ENCODE peak calls at places on chromosomes 12 and 14, in five cellular contexts. One of them, this sample, is unnamed.
A peak's percentile ranks its signal among the peaks of the same experiment; 100 is the strongest.

GRCh38 chr14:95444132-95445129 is 72.0 kb downstream of the SYNE3 start:
- DNase-seq in body of pancreas: no peak
- DNase-seq in stomach: no peak
- DNase-seq in A549: no peak
- DNase-seq in PC-3: no peak
- DNase-seq in this sample: no peak

GRCh38 chr12:108312885-108313203 is 26.3 kb downstream of the CMKLR1 start:
- DNase-seq in body of pancreas: peak; percentile 75
- DNase-seq in stomach: no peak
- DNase-seq in A549: no peak
- DNase-seq in PC-3: no peak
- DNase-seq in this sample: no peak

GRCh38 chr14:61184117-61184516 is 97.0 kb downstream of the TMEM30B start:
- DNase-seq in body of pancreas: no peak
- DNase-seq in stomach: no peak
- DNase-seq in A549: no peak
- DNase-seq in PC-3: peak; percentile 69
- DNase-seq in this sample: peak; percentile 70

GRCh38 chr12:96878704-96879103 is 28.4 kb upstream of the NEDD1 start:
- DNase-seq in body of pancreas: no peak
- DNase-seq in stomach: no peak
- DNase-seq in A549: no peak
- DNase-seq in PC-3: peak; percentile 26
- DNase-seq in this sample: no peak

GRCh38 chr12:52155048-52155868 is 36.6 kb downstream of the KRT80 start:
- DNase-seq in body of pancreas: no peak
- DNase-seq in stomach: no peak
- DNase-seq in A549: peak; percentile 89
- DNase-seq in PC-3: peak; percentile 52
- DNase-seq in this sample: peak; percentile 92

GRCh38 chr12:57850924-57851323 is 4.4 kb upstream of the CTDSP2 start:
- DNase-seq in body of pancreas: no peak
- DNase-seq in stomach: no peak
- DNase-seq in A549: no peak
- DNase-seq in PC-3: no peak
- DNase-seq in this sample: no peak

GRCh38 chr14:88325883-88326282 is 2.8 kb upstream of the KCNK10 start:
- DNase-seq in body of pancreas: no peak
- DNase-seq in stomach: no peak
- DNase-seq in A549: no peak
- DNase-seq in PC-3: no peak
- DNase-seq in this sample: no peak

GRCh38 chr14:30620178-30620577 is 1.9 kb upstream of the SCFD1 start:
- DNase-seq in body of pancreas: no peak
- DNase-seq in stomach: no peak
- DNase-seq in A549: peak; percentile 7
- DNase-seq in PC-3: peak; percentile 70
- DNase-seq in this sample: peak; percentile 65

GRCh38 chr12:132154941-132155770 is 10.9 kb downstream of the NOC4L start:
- DNase-seq in body of pancreas: no peak
- DNase-seq in stomach: no peak
- DNase-seq in A549: peak; percentile 36
- DNase-seq in PC-3: no peak
- DNase-seq in this sample: no peak

GRCh38 chr12:22684526-22685118 is 59.7 kb downstream of the ETNK1 start:
- DNase-seq in body of pancreas: no peak
- DNase-seq in stomach: no peak
- DNase-seq in A549: peak; percentile 50
- DNase-seq in PC-3: peak; percentile 54
- DNase-seq in this sample: peak; percentile 24

GRCh38 chr14:63555572-63555971 is 12.4 kb upstream of the PPP2R5E start:
- DNase-seq in body of pancreas: no peak
- DNase-seq in stomach: no peak
- DNase-seq in A549: no peak
- DNase-seq in PC-3: no peak
- DNase-seq in this sample: no peak

GRCh38 chr14:73237219-73237785 is at the start of gene PAPLN:
- DNase-seq in body of pancreas: peak; percentile 44
- DNase-seq in stomach: no peak
- DNase-seq in A549: peak; percentile 68
- DNase-seq in PC-3: peak; percentile 29
- DNase-seq in this sample: no peak

GRCh38 chr14:59819446-59820088 is 51.0 kb downstream of the RTN1 start:
- DNase-seq in body of pancreas: no peak
- DNase-seq in stomach: no peak
- DNase-seq in A549: no peak
- DNase-seq in PC-3: no peak
- DNase-seq in this sample: no peak

GRCh38 chr12:24947541-24948451 is 1.1 kb downstream of the BCAT1 start:
- DNase-seq in body of pancreas: no peak
- DNase-seq in stomach: no peak
- DNase-seq in A549: no peak
- DNase-seq in PC-3: no peak
- DNase-seq in this sample: no peak

GRCh38 chr12:71503579-71504470 is 64.2 kb downstream of the LGR5 start:
- DNase-seq in body of pancreas: no peak
- DNase-seq in stomach: no peak
- DNase-seq in A549: no peak
- DNase-seq in PC-3: peak; percentile 12
- DNase-seq in this sample: no peak

GRCh38 chr12:109191621-109192250 is 75.3 kb downstream of the ACACB start:
- DNase-seq in body of pancreas: no peak
- DNase-seq in stomach: no peak
- DNase-seq in A549: peak; percentile 73
- DNase-seq in PC-3: peak; percentile 90
- DNase-seq in this sample: peak; percentile 78

GRCh38 chr14:91315844-91316267 is 71.4 kb upstream of the GPR68 start:
- DNase-seq in body of pancreas: no peak
- DNase-seq in stomach: peak; percentile 46
- DNase-seq in A549: no peak
- DNase-seq in PC-3: no peak
- DNase-seq in this sample: no peak

GRCh38 chr14:72880820-72881219 is 13.1 kb downstream of the DPF3 start:
- DNase-seq in body of pancreas: no peak
- DNase-seq in stomach: no peak
- DNase-seq in A549: no peak
- DNase-seq in PC-3: no peak
- DNase-seq in this sample: no peak

GRCh38 chr12:49055978-49056754 is 4.4 kb downstream of the KMT2D start:
- DNase-seq in body of pancreas: peak; percentile 60
- DNase-seq in stomach: peak; percentile 56
- DNase-seq in A549: peak; percentile 83
- DNase-seq in PC-3: peak; percentile 64
- DNase-seq in this sample: peak; percentile 59

GRCh38 chr12:131369094-131369845 is 341.6 kb upstream of the SFSWAP start:
- DNase-seq in body of pancreas: no peak
- DNase-seq in stomach: peak; percentile 9
- DNase-seq in A549: no peak
- DNase-seq in PC-3: no peak
- DNase-seq in this sample: no peak

GRCh38 chr12:118625050-118625675 is 248.8 kb downstream of the SUDS3 start:
- DNase-seq in body of pancreas: no peak
- DNase-seq in stomach: no peak
- DNase-seq in A549: no peak
- DNase-seq in PC-3: no peak
- DNase-seq in this sample: no peak

DNA sequence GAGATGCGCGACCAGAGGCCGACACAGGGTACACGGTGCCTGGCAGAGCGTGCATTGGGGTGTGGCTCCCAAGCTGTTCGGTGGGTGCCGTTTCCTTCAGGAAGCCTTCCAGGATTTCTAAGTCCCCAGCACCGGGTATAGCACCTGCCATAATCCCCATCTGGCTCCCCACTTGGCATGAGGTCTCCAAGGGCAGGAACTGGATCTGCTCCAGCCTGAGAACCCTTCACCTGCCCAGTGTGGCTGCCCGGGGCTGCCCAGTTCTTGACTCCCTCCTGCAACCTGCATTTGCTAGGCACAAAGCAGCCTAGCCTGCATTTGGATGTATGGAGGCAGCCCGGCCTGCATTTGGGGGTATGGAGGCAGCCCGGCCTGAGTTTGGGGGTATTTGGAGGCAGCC is 69.7 kb downstream of the RFLNA start:
- DNase-seq in body of pancreas: peak; percentile 69
- DNase-seq in stomach: no peak
- DNase-seq in A549: no peak
- DNase-seq in PC-3: no peak
- DNase-seq in this sample: no peak
- H3K27ac ChIP-seq in body of pancreas: no peak overlapping the region
- H3K27ac ChIP-seq in stomach: no peak overlapping the region
- H3K27ac ChIP-seq in A549: no peak overlapping the region
- H3K27ac ChIP-seq in PC-3: no peak overlapping the region
- H3K27ac ChIP-seq in this sample: no peak overlapping the region

GRCh38 chr12:95808146-95808545 is 17.6 kb upstream of the NTN4 start:
- DNase-seq in body of pancreas: no peak
- DNase-seq in stomach: no peak
- DNase-seq in A549: no peak
- DNase-seq in PC-3: no peak
- DNase-seq in this sample: no peak

GRCh38 chr12:95809000-95809680 is 18.6 kb upstream of the NTN4 start:
- DNase-seq in body of pancreas: no peak
- DNase-seq in stomach: no peak
- DNase-seq in A549: no peak
- DNase-seq in PC-3: peak; percentile 29
- DNase-seq in this sample: no peak

GRCh38 chr12:95805864-95806669 is 15.5 kb upstream of the NTN4 start:
- DNase-seq in body of pancreas: no peak
- DNase-seq in stomach: no peak
- DNase-seq in A549: peak; percentile 100
- DNase-seq in PC-3: peak; percentile 99
- DNase-seq in this sample: peak; percentile 99

GRCh38 chr12:95815635-95816212 is 25.2 kb upstream of the NTN4 start:
- DNase-seq in body of pancreas: no peak
- DNase-seq in stomach: no peak
- DNase-seq in A549: peak; percentile 65
- DNase-seq in PC-3: peak; percentile 56
- DNase-seq in this sample: no peak

GRCh38 chr12:95810411-95810810 is 19.8 kb upstream of the NTN4 start:
- DNase-seq in body of pancreas: no peak
- DNase-seq in stomach: no peak
- DNase-seq in A549: no peak
- DNase-seq in PC-3: peak; percentile 33
- DNase-seq in this sample: no peak
- H3K4me1 ChIP-seq in body of pancreas: peaks cover 17% of the 10 kb centered on the region
- H3K4me1 ChIP-seq in stomach: peaks cover 13% of the 10 kb centered on the region
- H3K4me1 ChIP-seq in A549: peaks cover 29% of the 10 kb centered on the region
- H3K4me1 ChIP-seq in PC-3: peaks cover 44% of the 10 kb centered on the region
- H3K4me1 ChIP-seq in this sample: peaks cover 8% of the 10 kb centered on the region

GRCh38 chr12:8837291-8837690 is 14.9 kb downstream of the A2ML1 start:
- DNase-seq in body of pancreas: no peak
- DNase-seq in stomach: no peak
- DNase-seq in A549: no peak
- DNase-seq in PC-3: no peak
- DNase-seq in this sample: no peak

GRCh38 chr12:8844665-8845064 is 22.2 kb downstream of the A2ML1 start:
- DNase-seq in body of pancreas: peak; percentile 80
- DNase-seq in stomach: peak; percentile 57
- DNase-seq in A549: no peak
- DNase-seq in PC-3: no peak
- DNase-seq in this sample: no peak

GRCh38 chr12:8841778-8842177 is 19.4 kb downstream of the A2ML1 start:
- DNase-seq in body of pancreas: no peak
- DNase-seq in stomach: no peak
- DNase-seq in A549: no peak
- DNase-seq in PC-3: no peak
- DNase-seq in this sample: no peak

GRCh38 chr12:8846305-8846704 is 23.9 kb downstream of the A2ML1 start:
- DNase-seq in body of pancreas: no peak
- DNase-seq in stomach: no peak
- DNase-seq in A549: no peak
- DNase-seq in PC-3: no peak
- DNase-seq in this sample: no peak

DNA sequence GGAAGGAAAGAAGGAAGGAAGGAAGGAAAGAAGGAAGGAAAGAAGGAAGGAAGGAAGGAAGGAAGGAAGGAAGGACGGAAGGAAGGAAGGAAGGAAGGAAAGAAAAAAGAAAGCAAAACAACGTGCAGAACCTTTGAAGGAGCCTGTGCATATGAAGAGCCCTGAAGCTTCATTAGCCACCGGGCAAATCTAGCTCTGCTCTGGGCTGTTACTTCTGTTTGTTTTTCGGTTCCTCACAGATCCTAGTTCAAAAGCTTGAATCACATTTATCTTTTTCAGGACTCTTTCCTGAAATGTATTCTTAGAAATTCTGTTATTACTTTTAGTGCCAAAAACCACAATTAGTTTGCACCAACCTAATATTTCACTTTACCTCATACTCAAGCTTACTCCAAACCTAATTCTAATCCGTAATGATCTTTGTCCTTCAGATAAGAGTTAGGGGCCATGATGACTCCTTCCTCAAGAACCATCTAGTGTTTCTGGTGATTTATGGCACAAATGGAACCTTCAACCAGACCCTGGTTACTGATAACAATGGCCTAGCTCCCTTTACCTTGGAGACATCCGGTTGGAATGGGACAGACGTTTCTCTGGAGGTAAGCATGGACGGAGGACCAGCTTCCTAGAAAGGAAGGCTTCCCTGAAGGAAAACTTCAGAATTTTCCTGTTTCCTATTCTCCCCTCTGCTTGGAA is 18.7 kb downstream of the A2ML1 start:
- DNase-seq in body of pancreas: no peak
- DNase-seq in stomach: no peak
- DNase-seq in A549: no peak
- DNase-seq in PC-3: no peak
- DNase-seq in this sample: no peak
- TF ChIP-seq CTCF in body of pancreas: no peak
- TF ChIP-seq CTCF in stomach: no peak
- TF ChIP-seq CTCF in A549: no peak
- TF ChIP-seq CTCF in PC-3: no peak
- TF ChIP-seq CTCF in this sample: no peak

DNA sequence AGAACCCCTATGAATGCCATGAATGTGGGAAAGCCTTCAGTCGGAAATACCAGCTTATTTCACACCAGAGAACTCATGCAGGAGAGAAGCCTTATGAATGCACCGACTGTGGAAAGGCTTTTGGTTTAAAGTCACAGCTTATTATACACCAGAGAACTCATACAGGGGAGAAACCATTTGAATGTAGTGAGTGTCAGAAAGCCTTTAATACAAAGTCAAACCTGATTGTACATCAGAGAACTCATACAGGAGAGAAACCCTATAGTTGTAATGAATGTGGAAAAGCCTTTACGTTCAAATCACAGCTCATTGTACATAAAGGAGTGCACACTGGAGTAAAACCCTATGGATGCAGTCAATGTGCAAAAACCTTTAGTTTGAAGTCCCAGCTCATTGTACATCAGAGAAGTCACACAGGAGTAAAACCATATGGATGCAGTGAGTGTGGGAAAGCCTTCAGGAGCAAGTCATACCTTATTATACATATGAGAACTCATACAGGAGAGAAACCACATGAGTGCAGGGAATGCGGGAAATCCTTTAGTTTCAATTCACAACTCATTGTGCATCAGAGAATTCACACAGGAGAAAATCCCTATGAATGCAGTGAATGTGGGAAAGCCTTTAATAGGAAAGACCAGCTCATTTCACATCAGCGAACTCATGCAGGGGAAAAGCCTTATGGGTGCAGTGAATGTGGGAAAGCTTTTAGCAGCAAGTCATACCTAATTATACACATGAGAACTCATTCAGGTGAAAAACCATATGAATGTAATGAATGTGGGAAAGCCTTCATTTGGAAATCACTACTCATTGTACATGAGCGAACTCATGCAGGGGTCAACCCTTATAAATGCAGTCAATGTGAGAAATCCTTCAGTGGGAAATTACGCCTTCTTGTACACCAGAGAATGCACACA is 22.3 kb downstream of the ZNF268 start:
- DNase-seq in body of pancreas: no peak
- DNase-seq in stomach: no peak
- DNase-seq in A549: peak; percentile 35
- DNase-seq in PC-3: no peak
- DNase-seq in this sample: no peak
- H3K27ac ChIP-seq in body of pancreas: no peak overlapping the region
- H3K27ac ChIP-seq in stomach: no peak overlapping the region
- H3K27ac ChIP-seq in A549: no peak overlapping the region
- H3K27ac ChIP-seq in PC-3: no peak overlapping the region
- H3K27ac ChIP-seq in this sample: no peak overlapping the region

This sample was measured in foreskin keratinocyte.